ENCODE peak calls at places on chromosomes 2 and 18, in six cellular contexts. I is H9, O is neuronal stem cell, Q is IMR-90, R is H1, Y is trophoblast cell. A is an unnamed sample. For H3K9me3, the result is how much of the 10 kb centered on the place peaks cover.

GRCh38 chr2:100767810-100768806 is 51.8 kb upstream of the NPAS2 start:
- DNase-seq in I (no peak), O (no peak), Q (peak), R (no peak), Y (no peak), A (no peak)

GRCh38 chr2:111624401-111625156 is 259.4 kb downstream of the ANAPC1 start:
- DNase-seq in I (no peak), O (no peak), Q (peak), R (no peak), Y (peak), A (peak)

GRCh38 chr2:120513776-120514357 is 167.9 kb downstream of the INHBB start:
- DNase-seq in I (no peak), O (no peak), Q (no peak), R (no peak), Y (no peak), A (no peak)

GRCh38 chr2:54176577-54176976 is 61.2 kb downstream of the ACYP2 start:
- DNase-seq in I (peak), O (no peak), Q (peak), R (peak), Y (peak), A (peak)

GRCh38 chr2:38615237-38615636 is 12.5 kb upstream of the HNRNPLL start:
- DNase-seq in I (no peak), O (no peak), Q (peak), R (no peak), Y (no peak), A (no peak)

GRCh38 chr2:120763516-120763915 is 27.8 kb downstream of the GLI2 start:
- DNase-seq in I (peak), O (no peak), Q (no peak), R (no peak), Y (no peak), A (peak)

GRCh38 chr2:144996225-144996795 is 476.4 kb upstream of the ZEB2 start:
- DNase-seq in I (no peak), O (no peak), Q (peak), R (no peak), Y (no peak), A (peak)

GRCh38 chr18:2958819-2959298 is 54.1 kb downstream of the LPIN2 start:
- DNase-seq in I (no peak), O (no peak), Q (peak), R (no peak), Y (no peak), A (peak)

GRCh38 chr2:233705911-233706506 is 6.7 kb upstream of the UGT1A5 start:
- DNase-seq in I (no peak), O (no peak), Q (peak), R (no peak), Y (no peak), A (no peak)

GRCh38 chr2:49162151-49162550 is 7.8 kb upstream of the FSHR start:
- DNase-seq in I (no peak), O (no peak), Q (no peak), R (no peak), Y (no peak), A (no peak)

GRCh38 chr2:101863534-101863933 is 128.2 kb upstream of the IL1R2 start:
- DNase-seq in I (no peak), O (no peak), Q (no peak), R (no peak), Y (no peak), A (no peak)

GRCh38 chr18:23384778-23385736 is 68.0 kb upstream of the RIOK3 start:
- DNase-seq in I (no peak), O (no peak), Q (no peak), R (no peak), Y (no peak), A (no peak)

GRCh38 chr2:40033781-40034180 is 254.7 kb upstream of the THUMPD2 start:
- DNase-seq in I (no peak), O (no peak), Q (peak), R (no peak), Y (no peak), A (peak)

GRCh38 chr2:27792759-27793158 is 21.2 kb downstream of the MRPL33 start:
- DNase-seq in I (no peak), O (no peak), Q (peak), R (no peak), Y (no peak), A (peak)

GRCh38 chr2:204127238-204127637 is 190.7 kb downstream of the ICOS start:
- DNase-seq in I (no peak), O (no peak), Q (no peak), R (peak), Y (no peak), A (no peak)

GRCh38 chr2:145407-145806 is 99.1 kb upstream of the FAM110C start:
- DNase-seq in I (no peak), O (no peak), Q (no peak), R (no peak), Y (no peak), A (no peak)

GRCh38 chr2:110149330-110150220 is 34.0 kb upstream of the MALL start:
- DNase-seq in I (no peak), O (no peak), Q (peak), R (no peak), Y (no peak), A (peak)

GRCh38 chr2:60826126-60826525 is 55.2 kb upstream of the REL start:
- DNase-seq in I (no peak), O (no peak), Q (no peak), R (no peak), Y (peak), A (no peak)

GRCh38 chr2:148614024-148614331 is 30.6 kb upstream of the EPC2 start:
- DNase-seq in I (peak), O (peak), Q (no peak), R (peak), Y (peak), A (no peak)

GRCh38 chr2:42879116-42879705 is 86.8 kb upstream of the HAAO start:
- DNase-seq in I (no peak), O (no peak), Q (no peak), R (no peak), Y (no peak), A (no peak)

GRCh38 chr2:44951714-44952113 is 10.2 kb downstream of the SIX3 start:
- DNase-seq in I (peak), O (no peak), Q (no peak), R (no peak), Y (no peak), A (no peak)

GRCh38 chr2:98448441-98449145 is 3.9 kb downstream of the INPP4A start:
- DNase-seq in I (no peak), O (no peak), Q (no peak), R (no peak), Y (no peak), A (no peak)

GRCh38 chr2:134446431-134447091 is 192.7 kb downstream of the MGAT5 start:
- DNase-seq in I (no peak), O (no peak), Q (peak), R (no peak), Y (no peak), A (peak)

GRCh38 chr2:149885468-149885867 is 297.9 kb upstream of the MMADHC start:
- DNase-seq in I (no peak), O (no peak), Q (no peak), R (no peak), Y (no peak), A (no peak)

GRCh38 chr18:9109523-9109922 is 7.0 kb downstream of the NDUFV2 start:
- DNase-seq in I (no peak), O (no peak), Q (peak), R (no peak), Y (no peak), A (peak)

GRCh38 chr2:88690591-88691338 is 708 bp upstream of the RPIA start:
- DNase-seq in I (peak), O (no peak), Q (peak), R (no peak), Y (peak), A (no peak)

GRCh38 chr18:34297287-34297686 is 72.6 kb upstream of the NOL4 start:
- DNase-seq in I (no peak), O (no peak), Q (no peak), R (no peak), Y (no peak), A (no peak)

GRCh38 chr2:159904565-159905281 is 106.7 kb upstream of the CD302 start:
- DNase-seq in I (peak), O (no peak), Q (no peak), R (peak), Y (peak), A (no peak)

GRCh38 chr18:10361660-10362059 is 92.8 kb upstream of the APCDD1 start:
- DNase-seq in I (no peak), O (no peak), Q (no peak), R (no peak), Y (no peak), A (no peak)

GRCh38 chr2:97717618-97718005 is 4.2 kb downstream of the ZAP70 start:
- DNase-seq in I (no peak), O (no peak), Q (no peak), R (no peak), Y (no peak), A (no peak)

GRCh38 chr2:217040099-217040498 is 180.2 kb upstream of the TNP1 start:
- DNase-seq in I (no peak), O (no peak), Q (no peak), R (no peak), Y (no peak), A (no peak)

GRCh38 chr2:36988008-36988407 is 21.7 kb upstream of the STRN start:
- DNase-seq in I (no peak), O (no peak), Q (no peak), R (no peak), Y (no peak), A (no peak)

GRCh38 chr2:123826729-123827271 is 198.3 kb upstream of the CNTNAP5 start:
- DNase-seq in I (no peak), O (no peak), Q (no peak), R (no peak), Y (no peak), A (no peak)

GRCh38 chr2:37201766-37202165 is 5.5 kb downstream of the CEBPZOS start:
- DNase-seq in I (no peak), O (no peak), Q (peak), R (no peak), Y (no peak), A (peak)

GRCh38 chr2:186068154-186068826 is 329.7 kb downstream of the FSIP2 start:
- DNase-seq in I (no peak), O (no peak), Q (no peak), R (no peak), Y (no peak), A (peak)

GRCh38 chr2:160582481-160583161 is 89.0 kb upstream of the RBMS1 start:
- DNase-seq in I (no peak), O (peak), Q (peak), R (no peak), Y (peak), A (peak)

GRCh38 chr2:106866636-106867035 is 19.3 kb downstream of the ST6GAL2 start:
- DNase-seq in I (no peak), O (no peak), Q (no peak), R (no peak), Y (no peak), A (no peak)

GRCh38 chr18:45050712-45051639 is 370.3 kb downstream of the SETBP1 start:
- DNase-seq in I (no peak), O (no peak), Q (peak), R (no peak), Y (no peak), A (peak)

DNA sequence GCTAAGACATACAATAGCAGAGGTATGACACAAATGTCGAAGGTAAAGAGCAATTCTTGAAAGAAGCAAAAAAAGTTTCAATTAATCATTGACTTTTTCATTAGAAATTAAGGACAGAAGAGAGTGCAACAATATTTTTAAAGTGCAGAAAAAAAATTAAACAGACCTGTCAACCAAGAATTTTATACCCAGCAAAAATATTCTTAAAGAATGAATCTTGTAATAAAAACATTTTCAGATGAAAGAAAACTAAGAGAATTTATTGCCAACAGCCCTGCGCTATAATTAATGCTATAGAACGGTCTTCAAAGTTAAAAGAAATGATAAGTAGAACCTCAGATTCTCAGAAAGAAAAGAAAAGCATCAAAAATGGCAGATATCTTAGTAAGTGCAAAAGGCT is 79.0 kb downstream of the OLA1 start:
- DNase-seq in I (no peak), O (no peak), Q (no peak), R (no peak), Y (no peak), A (no peak)
- H3K9me3 ChIP-seq in I (under half), O (under half), Q (under half), R (under half), Y (under half), A (half or more)

GRCh38 chr2:24924732-24925131 is 4.7 kb upstream of the ADCY3 start:
- DNase-seq in I (no peak), O (no peak), Q (no peak), R (no peak), Y (no peak), A (no peak)

GRCh38 chr2:24924266-24924665 is 4.2 kb upstream of the ADCY3 start:
- DNase-seq in I (no peak), O (no peak), Q (no peak), R (no peak), Y (no peak), A (no peak)

GRCh38 chr2:24926602-24927252 is 6.7 kb upstream of the ADCY3 start:
- DNase-seq in I (peak), O (no peak), Q (no peak), R (peak), Y (no peak), A (no peak)

GRCh38 chr2:24926220-24926601 is 6.2 kb upstream of the ADCY3 start:
- DNase-seq in I (no peak), O (no peak), Q (no peak), R (no peak), Y (no peak), A (no peak)

GRCh38 chr2:24925815-24926214 is 5.8 kb upstream of the ADCY3 start:
- DNase-seq in I (no peak), O (no peak), Q (no peak), R (no peak), Y (no peak), A (no peak)
- H2AK5ac ChIP-seq in I (no peak), O (peak), Q (peak), R (peak), Y (no peak), A (no peak)

GRCh38 chr2:74052732-74053712 is 68.3 kb downstream of the TET3 start:
- DNase-seq in I (no peak), O (no peak), Q (no peak), R (no peak), Y (no peak), A (no peak)
- H2AFZ ChIP-seq in I (no peak), O (no peak), Q (no peak), R (no peak), Y (no peak), A (no peak)

GRCh38 chr2:95149397-95149984 is 10.2 kb downstream of the ZNF514 start:
- DNase-seq in I (no peak), O (no peak), Q (no peak), R (no peak), Y (no peak), A (peak)
- H3K9me3 ChIP-seq in I (half or more), O (half or more), Q (half or more), R (half or more), Y (under half), A (half or more)

DNA sequence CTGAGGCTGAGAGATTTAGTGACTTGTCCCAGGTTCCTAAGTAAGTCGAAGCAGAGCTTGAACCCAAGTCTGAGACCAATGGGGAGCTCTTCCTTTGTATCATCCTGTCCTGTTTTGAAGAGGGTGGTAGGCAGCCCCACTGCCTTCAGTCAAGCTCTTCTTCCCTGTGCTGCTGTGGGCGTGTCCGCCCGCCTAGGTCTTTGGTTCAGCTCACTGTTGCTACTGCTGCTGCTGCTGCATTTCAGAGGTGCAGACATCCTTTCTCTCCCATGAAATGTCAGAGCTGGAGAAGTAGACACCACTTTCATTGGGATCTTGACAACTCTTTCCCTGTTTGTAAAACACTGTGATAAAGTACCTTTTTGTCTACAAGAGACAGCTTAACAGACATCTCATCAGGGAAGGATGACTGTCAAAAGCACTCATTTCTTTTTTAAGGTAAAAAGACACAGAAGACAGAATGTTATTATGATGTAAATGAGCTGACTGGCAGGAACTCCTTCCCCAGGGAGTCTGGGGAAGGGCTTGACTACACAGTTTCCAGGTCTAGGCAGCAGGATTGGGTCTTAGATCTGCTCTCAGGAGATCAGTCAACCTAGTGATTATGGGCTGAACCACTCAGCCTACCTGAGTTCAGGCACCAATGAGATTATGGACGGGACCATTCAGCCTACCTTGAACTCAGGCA is 91.7 kb upstream of the TRIB2 start:
- DNase-seq in I (peak), O (peak), Q (no peak), R (peak), Y (no peak), A (no peak)
- H2AK5ac ChIP-seq in I (no peak), O (no peak), Q (no peak), R (no peak), Y (no peak), A (no peak)

DNA sequence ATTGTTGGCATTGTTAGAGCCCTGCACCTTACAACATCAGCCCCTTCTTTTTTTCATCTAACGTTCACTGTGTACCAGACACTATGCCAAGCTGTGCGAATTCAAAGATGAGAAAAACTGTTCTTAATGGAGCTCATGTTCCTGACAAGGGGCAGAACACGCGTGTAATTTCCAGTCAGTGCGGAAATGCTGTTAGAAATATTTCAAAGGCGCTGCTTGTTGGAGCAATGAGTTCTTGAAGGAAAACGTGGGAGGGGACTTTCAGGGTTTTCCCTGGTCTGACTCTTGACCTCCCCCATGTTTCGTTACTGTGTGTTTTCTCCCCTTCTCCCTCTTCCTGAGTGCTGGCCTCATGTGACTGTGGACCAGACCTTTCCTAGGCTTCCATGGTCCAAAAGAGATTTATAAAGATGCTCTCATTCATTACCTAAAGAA is 1.5 kb downstream of the MTHFD2 start:
- DNase-seq in I (no peak), O (no peak), Q (peak), R (no peak), Y (no peak), A (peak)
- H2AFZ ChIP-seq in I (no peak), O (no peak), Q (peak), R (no peak), Y (no peak), A (no peak)

DNA sequence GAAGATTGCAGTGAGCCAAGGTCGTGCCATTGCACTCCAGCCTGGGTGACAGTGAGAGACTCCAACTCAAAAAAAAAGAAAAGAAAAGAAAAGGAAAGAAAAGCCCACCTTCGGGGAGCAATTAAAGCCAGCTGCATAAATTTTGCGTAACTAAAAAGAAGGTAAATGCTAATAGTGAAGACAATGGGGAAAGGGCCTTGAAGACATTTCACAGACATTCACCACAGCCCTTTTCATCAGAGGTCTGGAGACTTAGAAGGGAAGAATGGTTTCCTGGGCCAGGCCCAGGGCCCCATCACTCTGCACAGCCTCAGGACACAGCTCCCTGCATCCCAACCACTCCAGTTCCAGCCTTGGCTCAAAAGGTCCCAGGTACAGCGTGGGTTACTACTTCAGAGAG is 35.1 kb upstream of the MSH6 start:
- DNase-seq in I (no peak), O (no peak), Q (no peak), R (no peak), Y (no peak), A (no peak)
- H3K9me3 ChIP-seq in I (under half), O (under half), Q (under half), R (under half), Y (under half), A (under half)

DNA sequence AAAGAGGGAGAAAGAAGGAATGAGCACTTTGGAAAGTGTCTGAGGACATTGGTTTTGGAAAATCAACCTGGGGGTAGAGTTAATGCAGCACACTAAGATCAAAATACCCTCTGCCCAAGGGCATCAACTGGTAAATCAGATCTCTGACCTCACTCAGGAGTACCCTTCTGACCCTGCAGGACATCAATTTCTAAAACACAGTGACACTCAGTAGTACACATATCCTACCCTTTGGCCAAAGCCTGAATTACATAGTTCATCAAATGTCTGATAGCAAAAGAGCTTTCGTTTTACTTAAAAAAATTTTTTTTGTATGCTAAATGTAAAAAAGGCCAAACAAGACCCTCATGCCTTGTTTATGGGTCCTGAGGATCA is 118.4 kb upstream of the CTNNA2 start:
- DNase-seq in I (no peak), O (no peak), Q (no peak), R (no peak), Y (no peak), A (no peak)
- H2AK5ac ChIP-seq in I (no peak), O (no peak), Q (no peak), R (peak), Y (no peak), A (no peak)